ENCODE peak calls at places on chromosomes 4 and X, in nine cellular contexts. H is neural progenitor cell, V is GM23248, P is OCI-LY7, O is MM.1S, N is PC-3, E is SK-N-SH, Y is GM23338, F is HCT116. W is an unnamed sample.

GRCh38 chr4:25814323-25814722 is 48.5 kb downstream of the SEL1L3 start:
- DNase-seq in O (no peak), Y (no peak), N (peak), H (no peak), F (no peak), E (no peak), P (no peak), V (peak), W (no peak)

GRCh38 chr4:85860066-85860465 is 385.1 kb downstream of the ARHGAP24 start:
- DNase-seq in V (peak), N (peak), P (no peak), F (no peak), E (no peak), H (no peak), Y (no peak), O (no peak), W (no peak)

GRCh38 chr4:20219526-20219925 is 32.2 kb upstream of the SLIT2 start:
- DNase-seq in H (no peak), Y (no peak), P (no peak), F (no peak), E (no peak), O (no peak), V (peak), N (no peak), W (no peak)

GRCh38 chr4:134727696-134728095 is 526.1 kb upstream of the PABPC4L start:
- DNase-seq in F (no peak), E (no peak), P (no peak), H (peak), O (no peak), N (no peak), V (no peak), Y (no peak), W (no peak)

GRCh38 chrX:153901753-153902140 is 2.7 kb upstream of the AVPR2 start:
- DNase-seq in O (no peak), Y (no peak), E (peak), F (no peak), V (no peak), N (no peak), P (no peak), H (no peak), W (no peak)

GRCh38 chr4:108547682-108548081 is 72.7 kb upstream of the RPL34 start:
- DNase-seq in F (no peak), P (no peak), H (no peak), O (no peak), Y (no peak), V (no peak), E (no peak), N (no peak), W (no peak)

GRCh38 chr4:2416564-2417195 is 1.8 kb downstream of the ZFYVE28 start:
- DNase-seq in F (no peak), P (no peak), V (peak), N (no peak), E (peak), O (no peak), H (peak), Y (peak), W (no peak)

GRCh38 chrX:23048806-23049573 is 49.2 kb downstream of the DDX53 start:
- DNase-seq in N (no peak), Y (no peak), P (no peak), V (no peak), H (no peak), O (no peak), E (no peak), F (no peak), W (no peak)

GRCh38 chr4:16597829-16598228 is 300.6 kb downstream of the LDB2 start:
- DNase-seq in O (no peak), P (no peak), E (no peak), Y (peak), H (peak), F (no peak), N (peak), V (peak), W (peak)

GRCh38 chrX:121754301-121754700 is 706.9 kb downstream of the GLUD2 start:
- DNase-seq in N (no peak), O (no peak), V (no peak), E (no peak), H (no peak), F (no peak), Y (no peak), P (no peak), W (no peak)

GRCh38 chr4:95693594-95693993 is 144.8 kb upstream of the UNC5C start:
- DNase-seq in H (peak), Y (peak), V (no peak), O (peak), N (peak), P (peak), E (no peak), F (peak), W (no peak)

GRCh38 chr4:34293459-34293858 is 1950.9 kb downstream of the ARAP2 start:
- DNase-seq in Y (no peak), P (no peak), N (no peak), F (peak), O (no peak), E (no peak), H (no peak), V (no peak), W (no peak)

GRCh38 chr4:153976954-153977353 is 188.1 kb upstream of the SFRP2 start:
- DNase-seq in Y (no peak), P (no peak), N (no peak), O (no peak), H (no peak), F (no peak), E (no peak), V (peak), W (no peak)

GRCh38 chr4:132614682-132615081 is 534.4 kb upstream of the PCDH10 start:
- DNase-seq in P (peak), F (no peak), V (peak), N (no peak), H (no peak), O (no peak), Y (peak), E (no peak), W (no peak)

GRCh38 chr4:186192068-186192751 is 843 bp downstream of the CYP4V2 start:
- DNase-seq in E (no peak), H (peak), N (peak), V (peak), Y (peak), F (no peak), O (peak), P (peak), W (peak)

GRCh38 chr4:1109332-1109731 is 4.0 kb downstream of the RNF212 start:
- DNase-seq in V (no peak), Y (no peak), O (no peak), F (no peak), P (no peak), E (no peak), H (no peak), N (no peak), W (no peak)

GRCh38 chr4:76879731-76880364 is 18.1 kb downstream of the SOWAHB start:
- DNase-seq in H (no peak), F (no peak), V (peak), P (no peak), N (no peak), O (no peak), E (no peak), Y (no peak), W (no peak)

GRCh38 chrX:154484255-154485149 is 1.9 kb downstream of the UBL4A start:
- DNase-seq in E (no peak), V (peak), P (no peak), H (no peak), Y (no peak), N (peak), O (no peak), F (no peak), W (peak)

GRCh38 chrX:101550362-101550761 is at the start of gene ARMCX1:
- DNase-seq in P (no peak), F (no peak), Y (peak), H (peak), N (no peak), O (no peak), E (peak), V (peak), W (peak)

GRCh38 chr4:23945521-23946017 is 55.7 kb upstream of the PPARGC1A start:
- DNase-seq in V (peak), N (peak), F (no peak), Y (no peak), P (no peak), H (no peak), E (no peak), O (no peak), W (peak)

GRCh38 chr4:84573738-84574720 is 8.9 kb upstream of the CDS1 start:
- DNase-seq in E (no peak), F (no peak), N (peak), V (peak), H (no peak), Y (no peak), P (no peak), O (no peak), W (no peak)

GRCh38 chrX:14694631-14695030 is 165.3 kb downstream of the GLRA2 start:
- DNase-seq in V (peak), Y (no peak), O (no peak), H (no peak), E (no peak), N (peak), P (no peak), F (no peak), W (no peak)

GRCh38 chr4:25424539-25425228 is 47.6 kb downstream of the ANAPC4 start:
- DNase-seq in E (no peak), O (no peak), F (no peak), N (no peak), H (no peak), Y (no peak), V (no peak), P (no peak), W (no peak)

GRCh38 chr4:8353912-8354453 is 84.4 kb downstream of the HTRA3 start:
- DNase-seq in E (no peak), H (no peak), N (no peak), P (no peak), Y (no peak), V (peak), O (no peak), F (no peak), W (no peak)

GRCh38 chr4:184383497-184384055 is 90.8 kb downstream of the IRF2 start:
- DNase-seq in E (no peak), O (peak), N (peak), F (peak), V (peak), H (no peak), P (no peak), Y (no peak), W (peak)

GRCh38 chrX:40005290-40006011 is 92.3 kb downstream of the BCOR start:
- DNase-seq in F (no peak), O (no peak), E (no peak), N (no peak), Y (peak), P (no peak), H (peak), V (no peak), W (no peak)

GRCh38 chr4:118931791-118932190 is 43.1 kb downstream of the SYNPO2 start:
- DNase-seq in O (no peak), V (no peak), F (no peak), N (no peak), E (no peak), P (no peak), Y (no peak), H (no peak), W (no peak)

GRCh38 chr4:1345905-1346780 is 865 bp upstream of the UVSSA start:
- DNase-seq in Y (peak), P (peak), N (peak), E (peak), F (no peak), O (peak), V (peak), H (peak), W (peak)

GRCh38 chr4:42768125-42768748 is 111.3 kb upstream of the ATP8A1 start:
- DNase-seq in N (no peak), F (no peak), P (peak), V (no peak), E (no peak), O (no peak), Y (peak), H (peak), W (no peak)

GRCh38 chrX:98141466-98141865 is 1257.8 kb downstream of the RPA4 start:
- DNase-seq in P (no peak), H (peak), O (no peak), N (no peak), E (no peak), V (no peak), F (no peak), Y (peak), W (no peak)

GRCh38 chr4:94827481-94828110 is 69.8 kb downstream of the BMPR1B start:
- DNase-seq in E (no peak), V (peak), N (peak), Y (no peak), P (no peak), O (no peak), H (no peak), F (peak), W (peak)

GRCh38 chr4:41542526-41543270 is 4.7 kb downstream of the LIMCH1 start:
- DNase-seq in V (no peak), O (no peak), P (no peak), N (no peak), H (no peak), F (no peak), E (no peak), Y (no peak), W (no peak)

GRCh38 chr4:2837110-2837903 is 6.3 kb upstream of the ADD1 start:
- DNase-seq in V (no peak), P (no peak), H (peak), N (no peak), Y (peak), O (no peak), E (peak), F (no peak), W (peak)

GRCh38 chr4:154009191-154009590 is 220.3 kb upstream of the SFRP2 start:
- DNase-seq in V (peak), Y (no peak), E (no peak), P (no peak), N (no peak), F (no peak), O (no peak), H (no peak), W (no peak)

GRCh38 chrX:21806691-21807090 is 32.7 kb upstream of the MBTPS2 start:
- DNase-seq in V (peak), N (peak), F (no peak), O (no peak), P (no peak), E (no peak), Y (no peak), H (no peak), W (no peak)

GRCh38 chr4:8079031-8079885 is 79.4 kb downstream of the ABLIM2 start:
- DNase-seq in N (no peak), P (no peak), O (no peak), V (peak), H (no peak), Y (no peak), F (no peak), E (peak), W (peak)

GRCh38 chr4:87220094-87220831 is at the start of gene KLHL8:
- DNase-seq in F (peak), N (peak), P (peak), E (peak), V (peak), Y (peak), H (peak), O (peak), W (peak)

GRCh38 chr4:87216469-87216868 is 3.9 kb downstream of the KLHL8 start:
- DNase-seq in N (peak), O (no peak), F (no peak), Y (no peak), H (no peak), E (no peak), P (no peak), V (no peak), W (no peak)

GRCh38 chr4:87224036-87224923 is 3.9 kb upstream of the KLHL8 start:
- DNase-seq in O (no peak), Y (no peak), N (no peak), F (no peak), V (no peak), E (no peak), H (peak), P (no peak), W (no peak)

GRCh38 chr4:87219648-87220093 is 747 bp downstream of the KLHL8 start:
- DNase-seq in P (peak), E (no peak), Y (peak), F (no peak), H (peak), N (peak), O (peak), V (peak), W (peak)
- TF ChIP-seq EZH2phosphoT487 in P (no peak), E (no peak), Y (no peak), F (no peak), H (no peak), N (no peak), O (no peak), V (no peak), W (no peak)

DNA sequence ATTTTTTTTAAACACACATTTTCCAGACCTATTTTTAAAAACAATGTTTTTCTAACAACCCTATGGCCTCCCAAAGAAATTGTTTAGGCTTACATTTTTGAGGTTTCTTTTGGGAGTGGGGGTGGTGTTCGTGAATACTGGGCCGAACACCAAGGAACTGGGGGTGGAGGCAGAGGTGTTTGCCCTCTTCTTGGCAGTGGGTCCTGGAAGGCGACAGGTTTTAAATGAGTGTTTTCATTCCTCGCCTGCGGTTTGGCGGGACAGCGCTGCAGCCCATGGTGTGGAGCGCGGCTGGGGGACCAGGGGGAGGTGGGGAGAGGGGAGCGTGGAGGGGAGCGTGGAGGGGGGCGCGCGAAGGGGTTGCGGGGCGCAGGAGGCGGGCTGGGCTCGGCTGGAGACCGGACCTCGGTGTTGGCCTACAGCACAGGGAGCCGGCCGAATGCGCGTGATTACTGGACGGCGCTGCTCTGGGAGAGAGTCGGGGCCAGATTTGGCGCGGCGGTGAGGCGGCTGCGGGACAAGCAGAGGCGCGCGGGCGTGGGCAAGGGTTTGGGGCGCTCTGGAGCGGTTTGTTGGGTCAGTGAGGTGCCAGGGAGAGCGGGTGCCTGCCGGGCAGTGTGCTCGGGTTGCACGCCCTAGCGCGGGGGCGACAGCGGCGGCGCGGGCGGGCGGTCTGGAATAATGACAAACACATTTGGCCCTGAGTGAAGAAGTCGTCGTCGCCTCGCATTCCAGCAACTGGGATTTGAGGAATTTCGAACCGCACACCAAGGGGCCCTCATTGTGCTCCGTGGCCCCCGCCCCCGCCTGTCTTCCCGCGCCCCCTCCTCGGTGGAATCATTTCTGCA is 762 bp downstream of the PDGFRA start:
- DNase-seq in H (peak), E (peak), N (no peak), Y (peak), P (no peak), O (no peak), V (peak), F (no peak), W (peak)
- TF ChIP-seq EZH2phosphoT487 in H (peak), E (no peak), N (no peak), Y (no peak), P (no peak), O (no peak), V (no peak), F (no peak), W (no peak)

GRCh38 chr4:140856692-140857091 is 100.5 kb upstream of the TBC1D9 start:
- DNase-seq in N (peak), H (peak), Y (peak), F (peak), O (no peak), E (no peak), P (no peak), V (peak), W (peak)
- TF ChIP-seq EZH2phosphoT487 in N (no peak), H (no peak), Y (no peak), F (no peak), O (no peak), E (no peak), P (no peak), V (no peak), W (no peak)

GRCh38 chr4:59598233-59598618 is 1601.9 kb upstream of the ADGRL3 start:
- DNase-seq in F (no peak), V (no peak), H (no peak), P (no peak), N (peak), O (no peak), E (no peak), Y (no peak), W (peak)

GRCh38 chr4:59597536-59598232 is 1602.4 kb upstream of the ADGRL3 start:
- DNase-seq in F (no peak), N (no peak), V (no peak), P (no peak), H (peak), O (no peak), E (no peak), Y (no peak), W (no peak)
- TF ChIP-seq EZH2phosphoT487 in F (no peak), N (no peak), V (no peak), P (no peak), H (no peak), O (no peak), E (no peak), Y (no peak), W (no peak)

DNA sequence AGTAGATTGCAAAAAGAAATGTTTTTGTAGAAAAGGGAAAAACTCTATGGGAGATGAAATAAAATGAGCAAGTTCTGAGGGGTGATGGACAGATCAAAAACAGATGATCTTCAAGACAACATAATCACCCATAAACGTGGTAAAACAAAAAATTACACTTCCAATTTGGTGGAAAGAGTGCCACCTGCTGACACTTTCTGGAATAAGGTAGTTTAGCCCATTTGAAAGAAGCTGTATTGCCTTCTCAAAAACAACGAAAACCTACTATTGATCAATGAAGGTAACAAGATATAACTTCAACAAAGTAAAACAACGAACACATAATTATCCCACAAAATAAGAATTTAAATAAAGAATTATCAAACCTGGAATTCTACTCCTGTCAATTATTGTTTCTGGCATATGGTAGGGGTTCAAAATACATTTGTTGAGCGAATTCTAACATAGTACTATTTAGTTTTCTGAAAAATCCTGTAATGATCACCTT is 2.5 kb downstream of the COQ2 start:
- DNase-seq in F (peak), Y (peak), H (peak), P (peak), N (peak), E (peak), O (peak), V (peak), W (peak)
- TF ChIP-seq EZH2phosphoT487 in F (no peak), Y (no peak), H (no peak), P (no peak), N (no peak), E (no peak), O (no peak), V (no peak), W (no peak)

DNA sequence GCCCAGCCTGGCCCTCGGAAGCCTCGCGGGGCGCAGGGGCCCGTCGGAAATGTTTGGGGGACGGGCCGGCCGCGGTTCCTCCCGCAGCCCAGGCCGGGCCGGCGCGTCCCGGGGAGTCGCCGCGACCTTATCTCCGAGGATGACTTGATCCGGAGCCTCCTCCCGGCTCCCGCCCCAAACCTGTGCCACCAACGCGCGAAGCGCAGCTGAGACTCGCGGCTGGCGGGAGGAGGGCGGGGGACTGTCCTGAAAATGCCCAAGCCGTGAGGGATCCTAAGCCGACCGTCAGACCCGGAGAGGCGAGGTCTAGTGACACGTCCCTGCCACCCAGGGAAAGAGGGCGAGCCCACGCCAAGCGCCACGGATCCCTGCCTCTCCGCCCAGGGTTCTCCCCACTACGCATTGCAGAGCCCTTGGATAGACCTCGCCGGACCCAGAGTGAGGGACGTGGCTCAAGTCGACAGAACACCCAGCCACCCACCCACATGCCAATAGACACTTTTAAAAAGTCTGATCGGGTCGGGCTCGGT is 26.9 kb downstream of the UTP14A start:
- DNase-seq in H (peak), Y (peak), V (peak), F (no peak), E (no peak), O (no peak), P (no peak), N (peak), W (peak)
- TF ChIP-seq EZH2phosphoT487 in H (no peak), Y (no peak), V (no peak), F (no peak), E (no peak), O (no peak), P (no peak), N (no peak), W (no peak)

DNA sequence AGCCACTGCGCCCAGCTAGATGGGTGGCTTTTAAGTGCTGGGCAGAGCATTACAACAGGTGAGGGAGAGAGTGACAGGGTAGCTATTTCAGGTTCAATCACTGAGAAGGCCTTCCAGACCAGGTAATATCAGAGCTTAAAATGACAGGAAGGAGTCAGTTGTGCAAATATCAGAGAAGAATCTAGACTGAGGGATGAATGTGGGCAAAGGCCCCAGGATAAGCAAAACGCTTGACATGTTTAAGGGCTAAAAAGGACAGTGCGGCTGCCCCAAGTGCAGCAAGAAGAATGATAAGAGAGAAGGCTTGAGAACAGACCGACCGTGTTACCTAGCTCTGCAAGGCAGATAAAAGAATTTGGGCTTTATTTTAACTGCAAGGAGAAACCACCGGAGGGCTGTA is 18.6 kb downstream of the AADAT start:
- DNase-seq in P (no peak), N (no peak), Y (no peak), F (no peak), H (no peak), O (no peak), E (no peak), V (no peak), W (no peak)
- TF ChIP-seq EZH2phosphoT487 in P (no peak), N (no peak), Y (no peak), F (no peak), H (no peak), O (no peak), E (no peak), V (no peak), W (no peak)